ENCODE peak calls at places on chromosomes 11 and 22, in seven cellular contexts. One of them, this sample, is unnamed.

GRCh38 chr11:57777969-57778317 is 16.3 kb downstream of the CTNND1 start:
- DNase-seq in NB4: no peak
- DNase-seq in left colon: peak; percentile 83
- DNase-seq in choroid plexus epithelial cell: peak; percentile 45
- DNase-seq in stimulated activated CD8-positive, alpha-beta memory T cell treated with anti-CD3 and anti-CD28 coated beads, Interleukin-4, amount 100 ng/mL, for 1 hour: no peak
- DNase-seq in ovary: no peak
- DNase-seq in foreskin fibroblast: no peak
- DNase-seq in this sample: no peak

GRCh38 chr22:24510694-24511625 is 15.8 kb downstream of the UPB1 start:
- DNase-seq in NB4: peak; percentile 94
- DNase-seq in left colon: no peak
- DNase-seq in choroid plexus epithelial cell: peak; percentile 82
- DNase-seq in stimulated activated CD8-positive, alpha-beta memory T cell treated with anti-CD3 and anti-CD28 coated beads, Interleukin-4, amount 100 ng/mL, for 1 hour: no peak
- DNase-seq in ovary: no peak
- DNase-seq in foreskin fibroblast: no peak
- DNase-seq in this sample: no peak

GRCh38 chr11:120066738-120067303 is 71.1 kb downstream of the TRIM29 start:
- DNase-seq in NB4: no peak
- DNase-seq in left colon: no peak
- DNase-seq in choroid plexus epithelial cell: no peak
- DNase-seq in stimulated activated CD8-positive, alpha-beta memory T cell treated with anti-CD3 and anti-CD28 coated beads, Interleukin-4, amount 100 ng/mL, for 1 hour: no peak
- DNase-seq in ovary: no peak
- DNase-seq in foreskin fibroblast: no peak
- DNase-seq in this sample: no peak

GRCh38 chr11:116282481-116282880 is 490.3 kb downstream of the BUD13 start:
- DNase-seq in NB4: no peak
- DNase-seq in left colon: no peak
- DNase-seq in choroid plexus epithelial cell: no peak
- DNase-seq in stimulated activated CD8-positive, alpha-beta memory T cell treated with anti-CD3 and anti-CD28 coated beads, Interleukin-4, amount 100 ng/mL, for 1 hour: no peak
- DNase-seq in ovary: no peak
- DNase-seq in foreskin fibroblast: no peak
- DNase-seq in this sample: no peak

GRCh38 chr11:15707971-15708370 is 593.2 kb downstream of the INSC start:
- DNase-seq in NB4: no peak
- DNase-seq in left colon: peak; percentile 46
- DNase-seq in choroid plexus epithelial cell: peak; percentile 12
- DNase-seq in stimulated activated CD8-positive, alpha-beta memory T cell treated with anti-CD3 and anti-CD28 coated beads, Interleukin-4, amount 100 ng/mL, for 1 hour: no peak
- DNase-seq in ovary: peak; percentile 22
- DNase-seq in foreskin fibroblast: no peak
- DNase-seq in this sample: no peak

GRCh38 chr11:119673389-119674336 is 55.3 kb downstream of the NECTIN1 start:
- DNase-seq in NB4: peak; percentile 88
- DNase-seq in left colon: peak; percentile 48
- DNase-seq in choroid plexus epithelial cell: no peak
- DNase-seq in stimulated activated CD8-positive, alpha-beta memory T cell treated with anti-CD3 and anti-CD28 coated beads, Interleukin-4, amount 100 ng/mL, for 1 hour: no peak
- DNase-seq in ovary: no peak
- DNase-seq in foreskin fibroblast: no peak
- DNase-seq in this sample: no peak

GRCh38 chr11:35664977-35665441 is 2.4 kb downstream of the TRIM44 start:
- DNase-seq in NB4: peak; percentile 13
- DNase-seq in left colon: no peak
- DNase-seq in choroid plexus epithelial cell: peak; percentile 28
- DNase-seq in stimulated activated CD8-positive, alpha-beta memory T cell treated with anti-CD3 and anti-CD28 coated beads, Interleukin-4, amount 100 ng/mL, for 1 hour: no peak
- DNase-seq in ovary: no peak
- DNase-seq in foreskin fibroblast: no peak
- DNase-seq in this sample: no peak

GRCh38 chr11:69439651-69440464 is 41.6 kb upstream of the LINC01488 start:
- DNase-seq in NB4: no peak
- DNase-seq in left colon: no peak
- DNase-seq in choroid plexus epithelial cell: no peak
- DNase-seq in stimulated activated CD8-positive, alpha-beta memory T cell treated with anti-CD3 and anti-CD28 coated beads, Interleukin-4, amount 100 ng/mL, for 1 hour: no peak
- DNase-seq in ovary: no peak
- DNase-seq in foreskin fibroblast: no peak
- DNase-seq in this sample: no peak

GRCh38 chr22:40014661-40015255 is 20.0 kb downstream of the FAM83F start:
- DNase-seq in NB4: no peak
- DNase-seq in left colon: no peak
- DNase-seq in choroid plexus epithelial cell: no peak
- DNase-seq in stimulated activated CD8-positive, alpha-beta memory T cell treated with anti-CD3 and anti-CD28 coated beads, Interleukin-4, amount 100 ng/mL, for 1 hour: no peak
- DNase-seq in ovary: no peak
- DNase-seq in foreskin fibroblast: no peak
- DNase-seq in this sample: no peak

GRCh38 chr22:47219789-47220188 is 457.3 kb downstream of the TBC1D22A start:
- DNase-seq in NB4: no peak
- DNase-seq in left colon: no peak
- DNase-seq in choroid plexus epithelial cell: no peak
- DNase-seq in stimulated activated CD8-positive, alpha-beta memory T cell treated with anti-CD3 and anti-CD28 coated beads, Interleukin-4, amount 100 ng/mL, for 1 hour: no peak
- DNase-seq in ovary: no peak
- DNase-seq in foreskin fibroblast: no peak
- DNase-seq in this sample: no peak

GRCh38 chr11:76443254-76443935 is 1.4 kb upstream of the EMSY start:
- DNase-seq in NB4: peak; percentile 32
- DNase-seq in left colon: no peak
- DNase-seq in choroid plexus epithelial cell: peak; percentile 46
- DNase-seq in stimulated activated CD8-positive, alpha-beta memory T cell treated with anti-CD3 and anti-CD28 coated beads, Interleukin-4, amount 100 ng/mL, for 1 hour: no peak
- DNase-seq in ovary: no peak
- DNase-seq in foreskin fibroblast: no peak
- DNase-seq in this sample: no peak

GRCh38 chr11:126585388-126586302 is 230.2 kb downstream of the ST3GAL4 start:
- DNase-seq in NB4: no peak
- DNase-seq in left colon: peak; percentile 28
- DNase-seq in choroid plexus epithelial cell: peak; percentile 92
- DNase-seq in stimulated activated CD8-positive, alpha-beta memory T cell treated with anti-CD3 and anti-CD28 coated beads, Interleukin-4, amount 100 ng/mL, for 1 hour: no peak
- DNase-seq in ovary: peak; percentile 76
- DNase-seq in foreskin fibroblast: peak; percentile 93
- DNase-seq in this sample: no peak

GRCh38 chr22:31091106-31091975 is 10.2 kb downstream of the SMTN start:
- DNase-seq in NB4: no peak
- DNase-seq in left colon: peak; percentile 81
- DNase-seq in choroid plexus epithelial cell: no peak
- DNase-seq in stimulated activated CD8-positive, alpha-beta memory T cell treated with anti-CD3 and anti-CD28 coated beads, Interleukin-4, amount 100 ng/mL, for 1 hour: no peak
- DNase-seq in ovary: no peak
- DNase-seq in foreskin fibroblast: no peak
- DNase-seq in this sample: no peak

GRCh38 chr22:41449321-41449720 is 2.7 kb upstream of the TOB2 start:
- DNase-seq in NB4: no peak
- DNase-seq in left colon: no peak
- DNase-seq in choroid plexus epithelial cell: no peak
- DNase-seq in stimulated activated CD8-positive, alpha-beta memory T cell treated with anti-CD3 and anti-CD28 coated beads, Interleukin-4, amount 100 ng/mL, for 1 hour: no peak
- DNase-seq in ovary: no peak
- DNase-seq in foreskin fibroblast: no peak
- DNase-seq in this sample: no peak

GRCh38 chr11:86456075-86456939 is 81.6 kb downstream of the CCDC81 start:
- DNase-seq in NB4: peak; percentile 81
- DNase-seq in left colon: peak; percentile 75
- DNase-seq in choroid plexus epithelial cell: peak; percentile 90
- DNase-seq in stimulated activated CD8-positive, alpha-beta memory T cell treated with anti-CD3 and anti-CD28 coated beads, Interleukin-4, amount 100 ng/mL, for 1 hour: peak; percentile 52
- DNase-seq in ovary: peak; percentile 92
- DNase-seq in foreskin fibroblast: peak; percentile 71
- DNase-seq in this sample: peak; percentile 27

GRCh38 chr11:82750643-82751139 is 17.0 kb upstream of the FAM181B start:
- DNase-seq in NB4: peak; percentile 8
- DNase-seq in left colon: no peak
- DNase-seq in choroid plexus epithelial cell: no peak
- DNase-seq in stimulated activated CD8-positive, alpha-beta memory T cell treated with anti-CD3 and anti-CD28 coated beads, Interleukin-4, amount 100 ng/mL, for 1 hour: no peak
- DNase-seq in ovary: no peak
- DNase-seq in foreskin fibroblast: no peak
- DNase-seq in this sample: no peak

GRCh38 chr11:48005878-48006277 is 25.5 kb downstream of the PTPRJ start:
- DNase-seq in NB4: no peak
- DNase-seq in left colon: no peak
- DNase-seq in choroid plexus epithelial cell: no peak
- DNase-seq in stimulated activated CD8-positive, alpha-beta memory T cell treated with anti-CD3 and anti-CD28 coated beads, Interleukin-4, amount 100 ng/mL, for 1 hour: no peak
- DNase-seq in ovary: no peak
- DNase-seq in foreskin fibroblast: no peak
- DNase-seq in this sample: no peak

GRCh38 chr22:37219534-37219933 is 7.3 kb upstream of the SSTR3 start:
- DNase-seq in NB4: no peak
- DNase-seq in left colon: no peak
- DNase-seq in choroid plexus epithelial cell: no peak
- DNase-seq in stimulated activated CD8-positive, alpha-beta memory T cell treated with anti-CD3 and anti-CD28 coated beads, Interleukin-4, amount 100 ng/mL, for 1 hour: no peak
- DNase-seq in ovary: no peak
- DNase-seq in foreskin fibroblast: no peak
- DNase-seq in this sample: no peak

GRCh38 chr11:57200937-57201336 is 19.2 kb downstream of the LRRC55 start:
- DNase-seq in NB4: no peak
- DNase-seq in left colon: no peak
- DNase-seq in choroid plexus epithelial cell: no peak
- DNase-seq in stimulated activated CD8-positive, alpha-beta memory T cell treated with anti-CD3 and anti-CD28 coated beads, Interleukin-4, amount 100 ng/mL, for 1 hour: no peak
- DNase-seq in ovary: no peak
- DNase-seq in foreskin fibroblast: no peak
- DNase-seq in this sample: no peak

GRCh38 chr11:127105578-127105977 is 105.0 kb upstream of the KIRREL3 start:
- DNase-seq in NB4: no peak
- DNase-seq in left colon: no peak
- DNase-seq in choroid plexus epithelial cell: no peak
- DNase-seq in stimulated activated CD8-positive, alpha-beta memory T cell treated with anti-CD3 and anti-CD28 coated beads, Interleukin-4, amount 100 ng/mL, for 1 hour: no peak
- DNase-seq in ovary: no peak
- DNase-seq in foreskin fibroblast: no peak
- DNase-seq in this sample: no peak

GRCh38 chr11:78660451-78660850 is 85.8 kb upstream of the NARS2 start:
- DNase-seq in NB4: no peak
- DNase-seq in left colon: no peak
- DNase-seq in choroid plexus epithelial cell: no peak
- DNase-seq in stimulated activated CD8-positive, alpha-beta memory T cell treated with anti-CD3 and anti-CD28 coated beads, Interleukin-4, amount 100 ng/mL, for 1 hour: no peak
- DNase-seq in ovary: no peak
- DNase-seq in foreskin fibroblast: no peak
- DNase-seq in this sample: no peak

GRCh38 chr11:130585545-130585944 is 137.1 kb downstream of the ADAMTS15 start:
- DNase-seq in NB4: no peak
- DNase-seq in left colon: no peak
- DNase-seq in choroid plexus epithelial cell: peak; percentile 39
- DNase-seq in stimulated activated CD8-positive, alpha-beta memory T cell treated with anti-CD3 and anti-CD28 coated beads, Interleukin-4, amount 100 ng/mL, for 1 hour: no peak
- DNase-seq in ovary: no peak
- DNase-seq in foreskin fibroblast: no peak
- DNase-seq in this sample: no peak

GRCh38 chr11:118128821-118129474 is 23.7 kb downstream of the SCN4B start:
- DNase-seq in NB4: no peak
- DNase-seq in left colon: no peak
- DNase-seq in choroid plexus epithelial cell: no peak
- DNase-seq in stimulated activated CD8-positive, alpha-beta memory T cell treated with anti-CD3 and anti-CD28 coated beads, Interleukin-4, amount 100 ng/mL, for 1 hour: no peak
- DNase-seq in ovary: no peak
- DNase-seq in foreskin fibroblast: no peak
- DNase-seq in this sample: no peak

GRCh38 chr11:95461858-95462257 is 230.9 kb upstream of the SESN3 start:
- DNase-seq in NB4: no peak
- DNase-seq in left colon: no peak
- DNase-seq in choroid plexus epithelial cell: no peak
- DNase-seq in stimulated activated CD8-positive, alpha-beta memory T cell treated with anti-CD3 and anti-CD28 coated beads, Interleukin-4, amount 100 ng/mL, for 1 hour: no peak
- DNase-seq in ovary: no peak
- DNase-seq in foreskin fibroblast: no peak
- DNase-seq in this sample: no peak

GRCh38 chr22:43167001-43167589 is 15.7 kb downstream of the TSPO start:
- DNase-seq in NB4: no peak
- DNase-seq in left colon: no peak
- DNase-seq in choroid plexus epithelial cell: no peak
- DNase-seq in stimulated activated CD8-positive, alpha-beta memory T cell treated with anti-CD3 and anti-CD28 coated beads, Interleukin-4, amount 100 ng/mL, for 1 hour: no peak
- DNase-seq in ovary: no peak
- DNase-seq in foreskin fibroblast: no peak
- DNase-seq in this sample: no peak

GRCh38 chr11:130449246-130449990 is 973 bp downstream of the ADAMTS15 start:
- DNase-seq in NB4: peak; percentile 35
- DNase-seq in left colon: no peak
- DNase-seq in choroid plexus epithelial cell: no peak
- DNase-seq in stimulated activated CD8-positive, alpha-beta memory T cell treated with anti-CD3 and anti-CD28 coated beads, Interleukin-4, amount 100 ng/mL, for 1 hour: no peak
- DNase-seq in ovary: no peak
- DNase-seq in foreskin fibroblast: no peak
- DNase-seq in this sample: no peak

GRCh38 chr11:13462311-13462927 is 603 bp downstream of the BTBD10 start:
- DNase-seq in NB4: peak; percentile 58
- DNase-seq in left colon: peak; percentile 78
- DNase-seq in choroid plexus epithelial cell: no peak
- DNase-seq in stimulated activated CD8-positive, alpha-beta memory T cell treated with anti-CD3 and anti-CD28 coated beads, Interleukin-4, amount 100 ng/mL, for 1 hour: peak; percentile 16
- DNase-seq in ovary: peak; percentile 55
- DNase-seq in foreskin fibroblast: peak; percentile 25
- DNase-seq in this sample: peak; percentile 57

GRCh38 chr11:77559686-77560425 is 29.9 kb upstream of the AQP11 start:
- DNase-seq in NB4: peak; percentile 9
- DNase-seq in left colon: no peak
- DNase-seq in choroid plexus epithelial cell: peak; percentile 91
- DNase-seq in stimulated activated CD8-positive, alpha-beta memory T cell treated with anti-CD3 and anti-CD28 coated beads, Interleukin-4, amount 100 ng/mL, for 1 hour: no peak
- DNase-seq in ovary: no peak
- DNase-seq in foreskin fibroblast: peak; percentile 87
- DNase-seq in this sample: no peak

GRCh38 chr11:124108158-124108557 is 7.1 kb upstream of the VWA5A start:
- DNase-seq in NB4: peak; percentile 32
- DNase-seq in left colon: no peak
- DNase-seq in choroid plexus epithelial cell: peak; percentile 80
- DNase-seq in stimulated activated CD8-positive, alpha-beta memory T cell treated with anti-CD3 and anti-CD28 coated beads, Interleukin-4, amount 100 ng/mL, for 1 hour: no peak
- DNase-seq in ovary: no peak
- DNase-seq in foreskin fibroblast: no peak
- DNase-seq in this sample: no peak

GRCh38 chr11:86126862-86127261 is 58.0 kb upstream of the PICALM start:
- DNase-seq in NB4: no peak
- DNase-seq in left colon: no peak
- DNase-seq in choroid plexus epithelial cell: no peak
- DNase-seq in stimulated activated CD8-positive, alpha-beta memory T cell treated with anti-CD3 and anti-CD28 coated beads, Interleukin-4, amount 100 ng/mL, for 1 hour: no peak
- DNase-seq in ovary: no peak
- DNase-seq in foreskin fibroblast: no peak
- DNase-seq in this sample: no peak

This sample was measured in T-helper 17 cell.